ENCODE peak calls at places on chromosomes 1 and 21, in ten cellular contexts. F is NCI-H524; C is choroid plexus epithelial cell; U is caudate nucleus; M is CD8-positive, alpha-beta memory T cell; H is activated CD8-positive, alpha-beta memory T cell treated with anti-CD3 and anti-CD28 coated beads for 1 hour; Z is mucosa of descending colon; N is heart left ventricle; B is NCI-H1105; V is AG04450. G is an unnamed sample.

GRCh38 chr1:9245661-9246060 is 11.1 kb downstream of the H6PD start:
- DNase-seq in H (no peak), M (no peak), U (no peak), V (no peak), Z (no peak), B (no peak), F (no peak), C (no peak), N (no peak), G (no peak)

GRCh38 chr1:21647431-21648373 is 21.5 kb downstream of the RAP1GAP start:
- DNase-seq in V (peak), F (no peak), B (no peak), Z (peak), N (no peak), M (no peak), H (no peak), C (peak), U (no peak), G (no peak)

GRCh38 chr1:96075704-96076455 is 645.7 kb upstream of the PTBP2 start:
- DNase-seq in F (no peak), C (no peak), Z (no peak), B (no peak), V (no peak), H (no peak), U (no peak), N (no peak), M (no peak), G (no peak)

GRCh38 chr21:39313042-39313456 is 383 bp downstream of the BRWD1 start:
- DNase-seq in U (peak), H (no peak), F (no peak), B (peak), N (peak), M (peak), C (no peak), V (no peak), Z (peak), G (peak)

GRCh38 chr1:22104865-22105437 is 37.9 kb downstream of the WNT4 start:
- DNase-seq in H (no peak), F (no peak), U (no peak), N (no peak), B (no peak), Z (no peak), C (no peak), M (peak), V (no peak), G (no peak)

GRCh38 chr1:29245261-29245660 is 8.9 kb downstream of the PTPRU start:
- DNase-seq in F (no peak), C (no peak), N (no peak), M (no peak), U (no peak), B (no peak), H (no peak), V (no peak), Z (no peak), G (no peak)

GRCh38 chr1:111197598-111198289 is 2.7 kb downstream of the DENND2D start:
- DNase-seq in H (no peak), Z (no peak), C (peak), V (no peak), U (no peak), N (no peak), M (peak), B (no peak), F (no peak), G (no peak)

GRCh38 chr1:238340989-238341388 is 450.3 kb upstream of the ZP4 start:
- DNase-seq in C (no peak), M (no peak), H (no peak), U (no peak), Z (no peak), B (no peak), F (no peak), N (no peak), V (no peak), G (no peak)

GRCh38 chr1:3319874-3320245 is 134.6 kb upstream of the ARHGEF16 start:
- DNase-seq in M (no peak), C (peak), V (no peak), N (no peak), F (no peak), Z (peak), B (peak), U (no peak), H (no peak), G (peak)

GRCh38 chr1:247857069-247857985 is at the start of gene TRIM58:
- DNase-seq in C (no peak), N (no peak), H (no peak), M (no peak), B (no peak), F (no peak), V (no peak), U (no peak), Z (peak), G (no peak)

GRCh38 chr1:29122987-29123870 is 474 bp downstream of the TMEM200B start:
- DNase-seq in F (no peak), U (no peak), N (no peak), Z (no peak), H (no peak), B (no peak), V (no peak), M (no peak), C (peak), G (no peak)

GRCh38 chr1:115757866-115758265 is 10.6 kb downstream of the CASQ2 start:
- DNase-seq in C (no peak), V (no peak), U (no peak), B (no peak), M (no peak), H (no peak), F (no peak), N (no peak), Z (no peak), G (no peak)

GRCh38 chr1:58325797-58326196 is 220.7 kb downstream of the OMA1 start:
- DNase-seq in V (no peak), Z (no peak), U (no peak), H (no peak), F (no peak), B (no peak), N (no peak), C (no peak), M (no peak), G (no peak)

GRCh38 chr1:101953623-101954022 is 43.1 kb downstream of the OLFM3 start:
- DNase-seq in U (no peak), V (no peak), N (no peak), C (no peak), Z (no peak), M (no peak), H (no peak), F (no peak), B (no peak), G (no peak)

GRCh38 chr1:243842978-243843490 is 7.0 kb downstream of the AKT3 start:
- DNase-seq in Z (no peak), H (no peak), M (no peak), N (no peak), F (no peak), V (peak), U (no peak), B (no peak), C (peak), G (no peak)